ENCODE peak calls at places on chromosomes 6 and 20, in ten cellular contexts. C, P, H, G, Y, J, A, F, M and V are unnamed samples.

GRCh38 chr20:53823121-53823764 is 229.6 kb upstream of the ZNF217 start:
- DNase-seq in C (no peak), P (no peak), H (no peak), G (no peak), Y (no peak), J (no peak), A (no peak), F (no peak), M (peak), V (no peak)

GRCh38 chr6:121764493-121764892 is 329.0 kb downstream of the GJA1 start:
- DNase-seq in C (no peak), P (no peak), H (no peak), G (no peak), Y (no peak), J (no peak), A (no peak), F (no peak), M (no peak), V (no peak)

GRCh38 chr20:10649817-10650200 is 24.0 kb downstream of the JAG1 start:
- DNase-seq in C (no peak), P (no peak), H (no peak), G (no peak), Y (no peak), J (peak), A (no peak), F (no peak), M (no peak), V (no peak)

GRCh38 chr6:140546640-140547039 is 1172.2 kb upstream of the CITED2 start:
- DNase-seq in C (no peak), P (no peak), H (no peak), G (no peak), Y (no peak), J (peak), A (peak), F (peak), M (no peak), V (peak)

GRCh38 chr20:6613280-6613861 is 154.1 kb upstream of the BMP2 start:
- DNase-seq in C (no peak), P (no peak), H (no peak), G (no peak), Y (no peak), J (no peak), A (no peak), F (no peak), M (no peak), V (no peak)

GRCh38 chr6:84897874-84898635 is 133.7 kb upstream of the TBX18 start:
- DNase-seq in C (peak), P (no peak), H (no peak), G (peak), Y (no peak), J (peak), A (peak), F (peak), M (no peak), V (peak)

GRCh38 chr6:130708338-130708737 is 118.9 kb upstream of the SMLR1 start:
- DNase-seq in C (peak), P (peak), H (no peak), G (no peak), Y (no peak), J (peak), A (no peak), F (peak), M (no peak), V (no peak)

GRCh38 chr6:110561708-110562107 is 85.3 kb upstream of the SLC22A16 start:
- DNase-seq in C (no peak), P (no peak), H (no peak), G (no peak), Y (no peak), J (no peak), A (no peak), F (no peak), M (no peak), V (no peak)

GRCh38 chr6:130215526-130215925 is 7.2 kb downstream of the SAMD3 start:
- DNase-seq in C (no peak), P (no peak), H (no peak), G (no peak), Y (no peak), J (no peak), A (no peak), F (no peak), M (no peak), V (no peak)

GRCh38 chr6:163841326-163841725 is 426.8 kb downstream of the QKI start:
- DNase-seq in C (no peak), P (no peak), H (no peak), G (no peak), Y (no peak), J (no peak), A (no peak), F (no peak), M (no peak), V (no peak)

GRCh38 chr6:73943401-73943800 is 247.4 kb downstream of the CD109 start:
- DNase-seq in C (no peak), P (no peak), H (no peak), G (no peak), Y (no peak), J (peak), A (no peak), F (no peak), M (no peak), V (peak)

GRCh38 chr6:4774715-4775590 is 1.3 kb upstream of the CDYL start:
- DNase-seq in C (no peak), P (no peak), H (peak), G (no peak), Y (peak), J (no peak), A (no peak), F (peak), M (peak), V (no peak)
- H3K4me3 ChIP-seq in C (peak), P (no peak), H (peak), G (peak), Y (peak), J (peak), A (peak), F (peak), M (peak), V (peak)

DNA sequence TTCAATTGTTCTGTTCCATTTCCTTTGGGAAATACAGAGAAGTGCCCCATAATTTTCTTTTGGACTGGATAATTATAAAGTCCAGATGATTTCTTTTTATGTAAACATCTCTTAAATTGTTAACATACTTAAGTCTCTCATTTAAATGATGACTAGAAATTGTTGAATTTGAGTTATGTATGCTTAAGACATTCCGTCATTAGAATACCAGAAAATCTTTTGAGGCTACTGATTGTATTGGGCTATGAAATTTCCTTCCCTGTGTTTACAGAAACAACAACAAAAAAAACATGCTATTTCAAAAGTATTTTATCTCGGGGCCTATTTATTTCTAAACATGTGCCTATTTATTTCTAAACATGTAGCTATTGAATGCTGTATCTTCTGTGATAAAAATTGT is 125.4 kb downstream of the SH3BGRL2 start:
- DNase-seq in C (no peak), P (no peak), H (no peak), G (no peak), Y (no peak), J (no peak), A (no peak), F (no peak), M (no peak), V (no peak)
- TF ChIP-seq CTCF in C (no peak), P (no peak), H (no peak), G (no peak), Y (no peak), J (no peak), A (no peak), F (no peak), M (no peak), V (no peak)

GRCh38 chr20:23080521-23080920 is 5.6 kb downstream of the CD93 start:
- DNase-seq in C (no peak), P (no peak), H (no peak), G (no peak), Y (no peak), J (no peak), A (no peak), F (no peak), M (no peak), V (peak)

GRCh38 chr20:23083553-23084220 is 2.4 kb downstream of the CD93 start:
- DNase-seq in C (no peak), P (no peak), H (no peak), G (no peak), Y (no peak), J (no peak), A (no peak), F (no peak), M (no peak), V (no peak)

GRCh38 chr20:23082846-23083552 is 3.1 kb downstream of the CD93 start:
- DNase-seq in C (no peak), P (no peak), H (peak), G (peak), Y (no peak), J (no peak), A (no peak), F (no peak), M (no peak), V (no peak)

GRCh38 chr20:23079926-23080325 is 6.2 kb downstream of the CD93 start:
- DNase-seq in C (no peak), P (no peak), H (no peak), G (no peak), Y (no peak), J (no peak), A (no peak), F (no peak), M (no peak), V (no peak)

GRCh38 chr20:23081263-23081811 is 4.8 kb downstream of the CD93 start:
- DNase-seq in C (no peak), P (no peak), H (no peak), G (no peak), Y (no peak), J (no peak), A (no peak), F (no peak), M (no peak), V (no peak)
- H3K4me3 ChIP-seq in C (no peak), P (no peak), H (no peak), G (no peak), Y (no peak), J (no peak), A (no peak), F (no peak), M (no peak), V (no peak)

DNA sequence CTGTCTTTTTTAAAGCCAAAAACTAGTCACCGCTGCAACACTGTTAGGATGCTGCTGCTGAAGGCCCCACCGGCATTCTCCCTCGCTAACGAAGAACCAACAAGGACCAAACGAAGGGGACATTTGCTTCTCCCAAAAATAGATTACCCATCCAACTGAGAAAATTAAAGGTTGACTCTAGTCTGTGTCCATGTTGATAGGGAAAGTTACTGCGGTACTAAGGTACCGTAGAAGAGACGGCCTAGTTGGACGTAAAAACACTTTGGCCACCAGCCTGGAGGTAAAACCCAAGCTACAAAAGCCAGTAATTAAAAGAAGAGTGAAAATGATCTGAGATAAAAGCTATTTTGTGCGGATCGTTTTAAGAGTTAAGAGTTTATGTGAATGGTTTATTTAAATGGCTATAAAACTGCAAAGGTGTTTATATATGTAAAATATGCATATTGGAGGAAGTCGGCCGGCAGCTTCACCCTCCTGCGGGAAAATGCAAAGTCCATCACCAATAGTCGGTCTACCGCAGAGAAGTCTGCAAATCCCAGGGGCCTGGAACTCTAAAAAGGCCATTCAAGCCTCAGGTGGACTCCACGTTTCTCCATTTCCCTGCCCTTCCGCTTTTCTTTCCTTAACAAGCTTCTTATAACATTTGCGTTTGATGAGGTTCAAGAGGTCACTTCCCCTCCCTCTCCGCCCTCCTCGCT is 11.7 kb upstream of the FOXF2 start:
- DNase-seq in C (no peak), P (no peak), H (no peak), G (no peak), Y (no peak), J (no peak), A (no peak), F (no peak), M (no peak), V (no peak)
- TF ChIP-seq CTCF in C (no peak), P (no peak), H (no peak), G (no peak), Y (no peak), J (no peak), A (no peak), F (no peak), M (no peak), V (no peak)

GRCh38 chr20:19628570-19629134 is 129.4 kb upstream of the RIN2 start:
- DNase-seq in C (peak), P (peak), H (peak), G (peak), Y (peak), J (peak), A (peak), F (peak), M (peak), V (peak)
- H3K4me3 ChIP-seq in C (no peak), P (no peak), H (no peak), G (no peak), Y (no peak), J (no peak), A (no peak), F (no peak), M (no peak), V (no peak)

DNA sequence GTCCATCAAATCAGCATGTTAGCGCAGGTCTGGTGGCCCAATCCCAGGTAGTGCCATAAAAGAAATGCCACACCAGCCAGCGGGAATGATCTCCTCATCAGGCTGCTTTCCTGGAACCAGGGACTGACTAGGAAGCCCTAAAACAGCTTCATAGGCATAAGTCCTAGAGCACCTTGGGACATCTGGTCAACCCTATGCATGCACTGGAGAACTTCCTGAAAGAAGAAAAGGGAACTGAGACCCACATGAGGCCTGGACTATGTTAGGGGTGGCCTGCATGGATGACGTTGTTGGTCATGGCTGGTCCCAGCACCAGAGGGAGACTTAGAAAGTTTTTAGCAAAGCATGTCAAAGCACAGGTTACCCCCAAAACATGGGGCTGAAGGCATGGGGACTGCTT is 7.6 kb upstream of the KCNK16 start:
- DNase-seq in C (no peak), P (no peak), H (no peak), G (no peak), Y (no peak), J (no peak), A (no peak), F (no peak), M (no peak), V (no peak)
- TF ChIP-seq CTCF in C (no peak), P (no peak), H (no peak), G (no peak), Y (no peak), J (no peak), A (no peak), F (no peak), M (no peak), V (no peak)